ENCODE peak calls at places on chromosomes 13 and 19, in five cellular contexts. M is IMR-90, Z is H9, U is neuronal stem cell, K is mesenchymal stem cell. B is an unnamed sample. For H3K4me1, the result is how much of the 10 kb centered on the place peaks cover.

GRCh38 chr13:35729926-35730627 is 253.6 kb upstream of the MAB21L1 start:
- DNase-seq in Z (no peak), U (no peak), K (no peak), M (no peak), B (no peak)

GRCh38 chr13:72527333-72527732 is 200.1 kb downstream of the MZT1 start:
- DNase-seq in U (no peak), M (no peak), Z (no peak), K (no peak), B (no peak)

GRCh38 chr19:42657551-42657950 is 62.8 kb upstream of the CEACAM8 start:
- DNase-seq in U (no peak), K (no peak), Z (no peak), M (peak), B (no peak)

GRCh38 chr13:60398438-60398891 is 1.4 kb downstream of the TDRD3 start:
- DNase-seq in M (no peak), Z (no peak), U (no peak), K (peak), B (no peak)

GRCh38 chr13:30371649-30372265 is 50.5 kb upstream of the UBE2L5 start:
- DNase-seq in U (no peak), Z (no peak), K (peak), M (peak), B (no peak)

GRCh38 chr19:50486823-50487515 is 10.3 kb upstream of the GARIN5A start:
- DNase-seq in U (no peak), M (peak), K (peak), Z (peak), B (peak)

GRCh38 chr19:18176367-18177310 is 3.0 kb downstream of the IFI30 start:
- DNase-seq in Z (no peak), M (no peak), K (no peak), U (no peak), B (no peak)

GRCh38 chr13:42720116-42720857 is 61.1 kb upstream of the FAM216B start:
- DNase-seq in U (no peak), K (peak), M (peak), Z (no peak), B (peak)

GRCh38 chr13:34941835-34942731 is at the start of gene NBEA:
- DNase-seq in Z (peak), M (peak), K (peak), U (peak), B (peak)

GRCh38 chr13:52345631-52346251 is 60.2 kb downstream of the THSD1 start:
- DNase-seq in K (no peak), U (no peak), M (peak), Z (no peak), B (no peak)

GRCh38 chr13:34409496-34410163 is 532.4 kb upstream of the NBEA start:
- DNase-seq in K (no peak), Z (no peak), M (no peak), U (no peak), B (no peak)

GRCh38 chr19:51739466-51740213 is 12.0 kb downstream of the FPR1 start:
- DNase-seq in M (no peak), K (no peak), U (no peak), Z (no peak), B (no peak)

GRCh38 chr13:48542138-48542537 is 9.3 kb upstream of the RCBTB2 start:
- DNase-seq in Z (no peak), U (no peak), K (no peak), M (no peak), B (no peak)

GRCh38 chr13:67099494-67099893 is 130.6 kb downstream of the PCDH9 start:
- DNase-seq in K (no peak), Z (no peak), M (no peak), U (no peak), B (peak)

GRCh38 chr19:10976200-10976892 is 15.5 kb downstream of the SMARCA4 start:
- DNase-seq in K (no peak), U (no peak), M (no peak), Z (no peak), B (no peak)

GRCh38 chr19:10979950-10980349 is 19.1 kb downstream of the SMARCA4 start:
- DNase-seq in K (no peak), M (no peak), U (no peak), Z (no peak), B (no peak)

GRCh38 chr19:10981496-10981895 is 20.7 kb downstream of the SMARCA4 start:
- DNase-seq in M (peak), K (peak), Z (no peak), U (no peak), B (peak)

GRCh38 chr19:10975374-10976036 is 14.7 kb downstream of the SMARCA4 start:
- DNase-seq in Z (no peak), K (peak), M (peak), U (no peak), B (no peak)

DNA sequence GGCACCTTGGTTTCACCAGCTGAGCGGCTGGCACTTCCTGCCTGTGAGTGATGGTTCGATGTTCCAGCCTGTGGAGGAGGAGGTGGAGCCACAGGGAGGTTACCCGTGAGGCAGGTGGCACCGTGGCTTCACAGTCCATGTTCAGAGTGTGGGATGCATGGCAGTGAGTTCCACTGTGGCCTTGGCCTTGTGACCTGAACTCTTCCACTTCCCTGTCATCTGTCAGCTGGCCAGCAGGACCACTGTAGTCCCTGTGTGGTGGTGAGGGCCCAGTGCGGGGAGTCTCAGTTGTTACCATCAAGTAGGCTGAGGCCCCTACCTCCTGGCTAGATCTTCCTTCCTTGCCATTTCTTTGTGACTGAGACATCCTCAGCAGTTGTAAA is 16.9 kb downstream of the SMARCA4 start:
- DNase-seq in K (no peak), M (no peak), U (no peak), Z (no peak), B (no peak)
- H3K4me1 ChIP-seq in K (under half), M (under half), U (under half), Z (under half), B (under half)

GRCh38 chr13:106595623-106596022 is 27.7 kb upstream of the ARGLU1 start:
- DNase-seq in Z (no peak), U (no peak), M (no peak), K (no peak), B (no peak)
- H2AK5ac ChIP-seq in Z (no peak), U (no peak), M (no peak), K (no peak), B (no peak)

GRCh38 chr19:30668521-30669155 is 296.5 kb downstream of the ZNF536 start:
- DNase-seq in K (no peak), Z (no peak), M (no peak), U (no peak), B (no peak)

GRCh38 chr19:30666301-30666803 is 294.2 kb downstream of the ZNF536 start:
- DNase-seq in U (peak), Z (peak), M (peak), K (peak), B (peak)

GRCh38 chr19:30669329-30670010 is 297.3 kb downstream of the ZNF536 start:
- DNase-seq in U (peak), Z (peak), M (peak), K (peak), B (peak)

GRCh38 chr19:30667227-30667626 is 295.0 kb downstream of the ZNF536 start:
- DNase-seq in U (no peak), M (no peak), Z (no peak), K (no peak), B (no peak)

GRCh38 chr19:30667746-30668145 is 295.6 kb downstream of the ZNF536 start:
- DNase-seq in U (no peak), Z (no peak), K (no peak), M (no peak), B (no peak)
- H3K4me1 ChIP-seq in U (under half), Z (under half), K (under half), M (under half), B (under half)

GRCh38 chr19:592101-592500 is 2.4 kb downstream of the HCN2 start:
- DNase-seq in U (no peak), M (no peak), K (no peak), Z (no peak), B (no peak)
- H2AK5ac ChIP-seq in U (no peak), M (no peak), K (no peak), Z (no peak), B (no peak)

GRCh38 chr19:45161715-45162463 is 1.1 kb upstream of the NKPD1 start:
- DNase-seq in M (peak), Z (peak), U (no peak), K (peak), B (peak)

GRCh38 chr19:45159204-45159970 is 1.4 kb downstream of the NKPD1 start:
- DNase-seq in Z (no peak), M (no peak), U (no peak), K (no peak), B (no peak)

GRCh38 chr19:45160870-45161714 is at the start of gene NKPD1:
- DNase-seq in M (no peak), U (no peak), K (no peak), Z (peak), B (no peak)

GRCh38 chr19:45158503-45159026 is 2.2 kb downstream of the NKPD1 start:
- DNase-seq in U (no peak), K (no peak), Z (no peak), M (no peak), B (no peak)

GRCh38 chr19:45159971-45160324 is 834 bp downstream of the NKPD1 start:
- DNase-seq in U (no peak), Z (no peak), K (no peak), M (no peak), B (no peak)
- H3K4me1 ChIP-seq in U (under half), Z (under half), K (under half), M (under half), B (under half)

DNA sequence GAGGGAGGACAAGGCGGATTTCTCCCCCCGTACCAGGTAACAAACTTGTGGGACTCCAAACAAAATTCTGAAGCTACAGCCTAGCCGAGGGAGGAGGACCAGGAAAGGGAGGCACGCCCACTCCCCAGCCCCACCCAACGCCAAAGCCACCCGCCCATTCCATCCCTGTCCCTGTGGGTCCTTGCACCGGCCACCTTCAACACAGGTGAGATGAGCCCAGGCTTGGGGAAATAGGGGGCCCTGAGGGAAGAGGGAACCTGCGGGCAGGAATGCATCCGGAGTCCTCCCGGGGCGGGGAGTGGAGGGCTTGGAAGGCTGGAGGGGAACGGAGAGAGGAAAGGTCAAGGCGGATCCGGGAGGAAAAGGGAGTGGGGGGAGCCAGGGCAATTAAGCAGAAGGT is at the start of gene BEST2:
- DNase-seq in K (no peak), Z (peak), U (no peak), M (no peak), B (no peak)
- H2AK5ac ChIP-seq in K (no peak), Z (no peak), U (no peak), M (no peak), B (no peak)

DNA sequence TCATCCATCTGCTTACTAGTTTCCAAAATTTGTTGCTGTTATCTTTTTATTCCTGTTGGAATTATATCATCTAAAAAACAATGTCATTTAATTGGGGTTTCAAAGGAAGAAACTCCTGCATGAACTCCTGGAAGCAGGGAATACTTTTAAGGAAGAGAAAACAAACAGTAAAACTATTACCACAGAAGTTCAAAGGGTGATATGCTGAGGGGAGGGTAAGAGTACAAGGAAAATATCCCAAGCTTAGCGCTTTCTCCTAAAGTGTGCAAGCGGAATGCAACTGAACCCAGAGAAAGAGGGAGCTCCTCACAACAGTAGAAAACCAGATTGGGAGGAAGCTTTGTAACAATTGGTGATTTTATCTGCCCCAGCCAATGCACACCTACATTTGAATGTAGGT is 175.1 kb downstream of the NUFIP1 start:
- DNase-seq in M (no peak), K (no peak), U (no peak), Z (no peak), B (no peak)
- H3K4me1 ChIP-seq in M (under half), K (under half), U (under half), Z (under half), B (under half)

DNA sequence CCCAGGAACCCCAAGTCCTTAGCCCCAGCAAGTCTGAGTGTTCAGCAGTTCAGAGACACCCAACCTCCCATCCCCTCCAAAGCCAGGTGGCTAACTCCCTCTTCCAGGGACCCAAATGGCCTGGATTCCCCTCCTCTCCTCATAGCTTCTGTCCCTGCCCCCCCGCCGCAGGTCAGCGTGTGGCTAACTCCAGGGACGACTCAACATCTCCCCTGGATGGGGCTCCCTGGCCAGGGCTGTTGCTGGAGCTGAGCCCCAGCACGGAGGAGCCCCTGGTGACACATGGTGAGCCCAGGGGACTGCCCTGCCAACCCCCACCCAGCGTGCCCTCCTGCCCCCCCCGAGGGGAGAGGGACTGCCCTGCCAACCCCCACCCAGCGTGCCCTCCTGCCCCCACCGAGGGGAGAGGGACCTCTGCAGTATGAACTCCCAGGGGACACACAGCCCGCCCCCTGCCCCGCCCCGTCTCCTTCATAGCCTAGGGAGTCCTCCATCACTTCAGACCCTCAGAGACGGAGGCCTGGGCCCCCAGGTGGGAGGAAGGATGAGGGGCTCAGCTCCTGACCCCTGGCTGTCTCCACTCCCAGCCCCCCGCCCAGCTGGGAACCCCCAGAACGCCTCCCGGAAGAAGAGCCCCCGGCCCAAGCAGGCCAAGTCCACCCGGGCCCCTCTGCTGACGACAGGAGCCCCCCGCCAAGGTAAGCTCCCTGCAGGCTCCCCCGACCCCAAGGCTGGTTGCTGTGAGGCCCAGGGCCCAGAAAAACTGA is 1.7 kb downstream of the SSC5D start:
- DNase-seq in U (no peak), K (no peak), Z (no peak), M (no peak), B (no peak)
- H2AK5ac ChIP-seq in U (peak), K (peak), Z (no peak), M (no peak), B (no peak)